ENCODE peak calls at places on chromosomes 11 and 22, in five cellular contexts. T is hepatocyte, P is fibroblast of lung, I is GM23338, Y is tibial nerve. F is an unnamed sample.
A peak's percentile ranks its signal among the peaks of the same experiment; 100 is the strongest.

GRCh38 chr11:57638005-57638760 is 11.5 kb downstream of the YPEL4 start:
- DNase-seq in T (peak; percentile 90), P (peak; percentile 85), I (peak; percentile 99), Y (no peak), F (no peak)

GRCh38 chr11:69957849-69958248 is 120.3 kb upstream of the ANO1 start:
- DNase-seq in T (no peak), P (no peak), I (no peak), Y (no peak), F (no peak)

GRCh38 chr11:94832604-94833238 is 64.6 kb downstream of the AMOTL1 start:
- DNase-seq in T (peak; percentile 37), P (no peak), I (no peak), Y (no peak), F (no peak)

GRCh38 chr11:10450451-10451398 is 4.3 kb upstream of the AMPD3 start:
- DNase-seq in T (peak; percentile 80), P (peak; percentile 24), I (peak; percentile 90), Y (no peak), F (peak; percentile 65)

GRCh38 chr11:5966958-5967357 is 1.3 kb downstream of the OR56A5 start:
- DNase-seq in T (no peak), P (no peak), I (no peak), Y (no peak), F (no peak)

GRCh38 chr11:116513894-116514293 is 258.9 kb downstream of the BUD13 start:
- DNase-seq in T (peak; percentile 54), P (peak; percentile 18), I (peak; percentile 83), Y (no peak), F (no peak)

GRCh38 chr11:82996966-82997606 is 74.6 kb downstream of the RAB30 start:
- DNase-seq in T (peak; percentile 73), P (peak; percentile 63), I (no peak), Y (no peak), F (peak; percentile 58)

GRCh38 chr22:50192825-50193204 is 7.1 kb downstream of the TRABD start:
- DNase-seq in T (no peak), P (no peak), I (no peak), Y (no peak), F (peak; percentile 65)

GRCh38 chr11:12287009-12287373 is 90.4 kb upstream of the PARVA start:
- DNase-seq in T (peak; percentile 75), P (peak; percentile 98), I (no peak), Y (peak; percentile 48), F (no peak)

GRCh38 chr11:108538022-108538424 is 39.8 kb upstream of the POGLUT3 start:
- DNase-seq in T (no peak), P (peak; percentile 7), I (no peak), Y (no peak), F (no peak)

GRCh38 chr11:63686912-63687311 is 5.6 kb downstream of the RTN3 start:
- DNase-seq in T (no peak), P (no peak), I (no peak), Y (no peak), F (no peak)

GRCh38 chr11:6152126-6152525 is 18.0 kb downstream of the OR52B2 start:
- DNase-seq in T (no peak), P (no peak), I (no peak), Y (no peak), F (no peak)

GRCh38 chr11:112345708-112346107 is 85.0 kb upstream of the PLET1 start:
- DNase-seq in T (no peak), P (no peak), I (peak; percentile 49), Y (no peak), F (no peak)

GRCh38 chr22:43200031-43200430 is 13.1 kb upstream of the TTLL12 start:
- DNase-seq in T (no peak), P (no peak), I (no peak), Y (no peak), F (no peak)

GRCh38 chr11:113111156-113111555 is 149.9 kb downstream of the NCAM1 start:
- DNase-seq in T (no peak), P (no peak), I (no peak), Y (no peak), F (no peak)

GRCh38 chr22:30947821-30948454 is 20.6 kb downstream of the MORC2 start:
- DNase-seq in T (peak; percentile 70), P (peak; percentile 36), I (peak; percentile 48), Y (no peak), F (no peak)

GRCh38 chr22:20503816-20504215 is 3.6 kb upstream of the MED15 start:
- DNase-seq in T (no peak), P (no peak), I (no peak), Y (no peak), F (no peak)

GRCh38 chr11:2566223-2567025 is 121.6 kb downstream of the KCNQ1 start:
- DNase-seq in T (no peak), P (no peak), I (no peak), Y (no peak), F (no peak)

GRCh38 chr22:50581950-50582561 is 593 bp downstream of the CHKB start:
- DNase-seq in T (no peak), P (peak; percentile 13), I (no peak), Y (no peak), F (peak; percentile 60)

GRCh38 chr11:62545437-62546243 is 966 bp downstream of the AHNAK start:
- DNase-seq in T (peak; percentile 94), P (peak; percentile 94), I (peak; percentile 83), Y (peak; percentile 93), F (peak; percentile 66)

GRCh38 chr11:62547691-62548281 is 1.2 kb upstream of the AHNAK start:
- DNase-seq in T (peak; percentile 53), P (peak; percentile 40), I (no peak), Y (no peak), F (no peak)

GRCh38 chr11:62544521-62545436 is 1.8 kb downstream of the AHNAK start:
- DNase-seq in T (peak; percentile 55), P (peak; percentile 15), I (no peak), Y (no peak), F (peak; percentile 48)

GRCh38 chr11:62546937-62547625 is 475 bp upstream of the AHNAK start:
- DNase-seq in T (peak; percentile 77), P (peak; percentile 44), I (peak; percentile 60), Y (peak; percentile 45), F (no peak)

GRCh38 chr11:62546244-62546936 is at the start of gene AHNAK:
- DNase-seq in T (peak; percentile 92), P (peak; percentile 70), I (peak; percentile 76), Y (peak; percentile 74), F (peak; percentile 70)
- H3K4me1 ChIP-seq in T (peaks cover 61% of the 10 kb centered on the region), P (peaks cover 15% of the 10 kb centered on the region), I (peaks cover 38% of the 10 kb centered on the region), Y (no peaks in the 10 kb centered on the region), F (peaks cover 62% of the 10 kb centered on the region)

DNA sequence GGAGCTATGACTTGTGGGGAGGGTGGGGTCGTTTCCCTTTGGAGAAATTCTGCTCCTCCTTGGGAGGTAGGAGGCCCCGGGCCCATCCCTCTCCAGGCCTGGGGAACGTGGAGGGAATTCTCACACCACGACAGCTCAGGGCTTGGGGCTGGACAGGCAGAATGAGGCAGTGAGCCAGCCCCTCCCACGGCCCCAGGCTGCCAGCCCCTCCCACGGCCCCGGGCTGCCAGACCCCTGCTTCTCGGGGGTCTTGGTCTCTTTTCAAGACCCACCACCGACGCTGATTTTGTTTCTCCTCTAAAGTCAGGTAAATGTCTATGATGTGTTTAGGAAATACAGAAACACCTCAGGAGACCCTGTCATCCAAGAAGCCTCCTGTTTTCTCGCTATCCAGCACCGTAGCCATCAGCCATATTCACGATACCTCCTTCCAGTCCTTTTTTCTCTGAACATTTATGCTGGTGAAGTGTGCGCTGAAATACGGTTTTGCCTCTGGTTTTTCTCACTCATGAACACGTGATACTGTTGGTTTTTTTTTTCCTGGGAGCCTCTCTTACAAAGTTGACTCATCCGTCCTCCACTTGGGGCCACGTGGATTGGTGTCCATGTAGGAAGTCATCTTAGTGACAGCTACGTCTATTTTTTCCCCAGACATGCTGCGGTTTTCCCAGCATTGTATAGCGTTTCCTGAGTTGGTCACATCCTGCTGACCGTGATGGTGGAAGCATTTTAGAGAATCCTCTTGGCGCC is 1219.6 kb downstream of the BRD1 start:
- DNase-seq in T (no peak), P (peak; percentile 24), I (no peak), Y (no peak), F (no peak)
- H3K27me3 ChIP-seq in T (no peaks in the 10 kb centered on the region), P (no peaks in the 10 kb centered on the region), I (no peaks in the 10 kb centered on the region), Y (no peaks in the 10 kb centered on the region), F (no peaks in the 10 kb centered on the region)

GRCh38 chr11:120073196-120073595 is 64.7 kb downstream of the TRIM29 start:
- DNase-seq in T (no peak), P (no peak), I (no peak), Y (no peak), F (no peak)
- H3K27ac ChIP-seq in T (no peak overlapping the region), P (no peak overlapping the region), I (no peak overlapping the region), Y (no peak overlapping the region), F (no peak overlapping the region)

DNA sequence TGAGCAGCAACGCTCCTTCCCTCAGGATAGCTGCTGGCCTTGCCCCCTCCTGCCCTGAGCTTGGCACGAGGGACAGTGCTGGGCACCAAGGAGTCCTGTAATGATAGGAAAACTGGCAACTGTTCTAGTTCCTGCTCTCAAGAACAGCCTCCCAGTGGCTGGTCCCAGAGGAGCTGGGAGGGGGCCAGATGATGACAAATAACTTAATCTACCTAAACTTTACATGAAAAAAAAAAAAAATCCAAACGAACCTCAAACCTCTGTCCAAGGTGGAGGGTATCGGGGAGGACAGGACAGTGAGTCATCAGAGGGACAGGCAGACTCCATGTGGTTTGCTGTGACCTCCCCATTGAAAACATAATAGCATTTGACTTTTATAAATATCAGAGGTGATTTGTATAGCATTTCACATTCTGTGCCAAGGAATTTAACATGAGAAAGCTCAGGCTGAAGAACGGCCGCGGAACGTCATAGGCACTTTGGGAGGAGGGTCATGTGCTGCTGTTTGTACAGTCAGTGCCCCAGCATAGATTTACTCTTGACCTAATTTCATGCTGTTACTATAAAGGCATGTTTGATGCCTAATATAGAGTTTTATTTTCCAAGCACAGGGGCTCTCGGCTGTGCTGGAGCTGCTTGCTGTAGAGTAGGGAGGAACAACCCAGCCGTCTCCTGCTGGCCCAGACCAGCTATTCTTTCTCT is 98.2 kb upstream of the NNMT start:
- DNase-seq in T (peak; percentile 75), P (peak; percentile 77), I (no peak), Y (no peak), F (no peak)
- H3K4me1 ChIP-seq in T (peaks cover 28% of the 10 kb centered on the region), P (peaks cover 3% of the 10 kb centered on the region), I (no peaks in the 10 kb centered on the region), Y (no peaks in the 10 kb centered on the region), F (peaks cover 23% of the 10 kb centered on the region)

GRCh38 chr11:850777-851762 is 8.4 kb downstream of the TSPAN4 start:
- DNase-seq in T (no peak), P (no peak), I (peak; percentile 73), Y (no peak), F (peak; percentile 38)
- H3K27me3 ChIP-seq in T (peaks cover 4% of the 10 kb centered on the region), P (no peaks in the 10 kb centered on the region), I (no peaks in the 10 kb centered on the region), Y (no peaks in the 10 kb centered on the region), F (no peaks in the 10 kb centered on the region)

GRCh38 chr11:114208371-114208770 is 87.8 kb upstream of the NNMT start:
- DNase-seq in T (no peak), P (no peak), I (no peak), Y (no peak), F (peak; percentile 5)

GRCh38 chr11:114209904-114210303 is 86.3 kb upstream of the NNMT start:
- DNase-seq in T (peak; percentile 75), P (no peak), I (no peak), Y (no peak), F (no peak)

GRCh38 chr11:114207096-114207495 is 89.1 kb upstream of the NNMT start:
- DNase-seq in T (no peak), P (no peak), I (no peak), Y (no peak), F (no peak)

GRCh38 chr11:114211444-114212122 is 84.6 kb upstream of the NNMT start:
- DNase-seq in T (peak; percentile 31), P (no peak), I (peak; percentile 38), Y (no peak), F (no peak)

GRCh38 chr11:114209343-114209742 is 86.9 kb upstream of the NNMT start:
- DNase-seq in T (no peak), P (no peak), I (no peak), Y (no peak), F (no peak)
- H3K27ac ChIP-seq in T (peak overlapping the region; percentile 84), P (no peak overlapping the region), I (no peak overlapping the region), Y (no peak overlapping the region), F (no peak overlapping the region)